ENCODE peak calls at places on chromosomes 5 and 9, in six cellular contexts. L is H9, V is IMR-90, K is H1, Q is trophoblast cell, R is mesenchymal stem cell. S is an unnamed sample.

GRCh38 chr9:75064307-75065025 is 23.5 kb downstream of the NMRK1 start:
- DNase-seq in L (no peak), V (peak; percentile 72), K (no peak), Q (no peak), R (no peak), S (no peak)

GRCh38 chr5:139696894-139697658 is 48.9 kb downstream of the CXXC5 start:
- DNase-seq in L (peak; percentile 85), V (peak; percentile 91), K (no peak), Q (no peak), R (peak; percentile 97), S (no peak)

GRCh38 chr5:40410939-40411635 is 268.6 kb upstream of the PTGER4 start:
- DNase-seq in L (no peak), V (peak; percentile 60), K (no peak), Q (peak; percentile 37), R (peak; percentile 70), S (no peak)

GRCh38 chr5:93995126-93995621 is 253.8 kb upstream of the POU5F2 start:
- DNase-seq in L (no peak), V (no peak), K (no peak), Q (no peak), R (peak; percentile 59), S (no peak)

GRCh38 chr9:130291474-130291873 is 25.9 kb downstream of the HMCN2 start:
- DNase-seq in L (no peak), V (no peak), K (no peak), Q (no peak), R (no peak), S (no peak)

GRCh38 chr9:126298319-126298801 is 28.3 kb upstream of the MVB12B start:
- DNase-seq in L (no peak), V (no peak), K (no peak), Q (no peak), R (no peak), S (no peak)

GRCh38 chr5:150503977-150504620 is 3.8 kb upstream of the NDST1 start:
- DNase-seq in L (no peak), V (no peak), K (no peak), Q (no peak), R (no peak), S (no peak)

GRCh38 chr5:1648806-1649205 is 125.0 kb upstream of the LPCAT1 start:
- DNase-seq in L (no peak), V (no peak), K (no peak), Q (no peak), R (no peak), S (no peak)

DNA sequence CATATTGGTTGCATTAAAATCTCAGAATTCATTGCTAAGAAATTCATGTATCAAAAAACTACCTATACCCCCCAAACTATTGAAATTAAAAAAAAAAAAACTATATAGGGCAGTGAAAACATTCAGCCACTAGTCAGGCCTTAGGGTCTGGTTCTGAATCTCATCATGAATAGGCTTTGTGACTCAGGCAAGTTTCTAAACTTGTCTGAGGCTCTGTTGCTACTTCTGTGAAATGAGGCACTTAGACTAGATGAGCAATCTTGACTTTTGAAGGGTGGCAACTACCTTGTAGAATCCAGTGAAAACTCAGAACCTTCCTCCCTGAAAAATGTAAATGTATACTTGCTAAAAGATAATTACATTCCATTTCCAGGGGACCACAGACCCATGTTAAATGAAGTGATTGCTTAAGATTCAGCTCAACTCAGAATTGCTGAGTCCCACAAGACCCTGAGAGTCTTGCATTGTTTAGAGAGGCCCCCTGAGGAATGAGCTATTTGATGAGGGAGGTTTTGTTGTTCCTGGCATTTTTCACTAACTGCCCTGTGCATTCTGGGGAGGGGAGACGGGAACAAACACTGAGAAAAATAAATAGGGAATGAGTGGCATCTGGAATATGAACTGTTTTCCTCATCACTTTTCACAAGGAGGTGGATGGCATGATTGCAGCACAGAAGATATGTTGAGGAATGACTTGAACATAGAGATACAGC is 29.5 kb downstream of the RAI14 start:
- DNase-seq in L (no peak), V (peak; percentile 79), K (no peak), Q (peak; percentile 44), R (peak; percentile 87), S (peak; percentile 64)
- H3K4me2 ChIP-seq in L (peak overlapping the region; percentile 44), V (peak overlapping the region; percentile 63), K (peak overlapping the region; percentile 54), Q (no peak overlapping the region), R (no peak overlapping the region), S (peak overlapping the region; percentile 41)

DNA sequence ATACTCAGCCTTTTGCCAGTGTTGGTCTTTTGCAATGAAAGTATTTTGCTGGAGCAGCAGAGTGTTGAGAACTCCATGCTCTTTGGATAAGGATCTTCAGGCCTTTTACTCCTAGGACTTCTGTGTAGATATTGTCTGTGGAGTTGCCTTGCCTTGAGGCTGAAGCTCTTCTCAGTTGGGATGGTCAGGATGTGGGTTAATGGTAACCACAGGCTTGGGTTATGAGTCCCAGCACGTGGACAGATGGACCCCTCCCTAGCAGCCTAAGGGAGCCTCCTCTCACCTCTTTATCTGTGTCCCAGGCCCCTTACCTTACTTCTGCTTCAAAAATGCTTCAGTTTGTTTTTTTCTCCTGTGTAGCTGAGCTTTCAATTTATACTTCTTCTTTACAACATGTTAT is 109.9 kb downstream of the MEGF10 start:
- DNase-seq in L (no peak), V (no peak), K (no peak), Q (no peak), R (no peak), S (no peak)
- H4K91ac ChIP-seq in L (no peak overlapping the region), V (no peak overlapping the region), K (no peak overlapping the region), Q (no peak overlapping the region), R (no peak overlapping the region), S (no peak overlapping the region)

GRCh38 chr9:5566054-5566618 is 55.8 kb downstream of the PDCD1LG2 start:
- DNase-seq in L (no peak), V (no peak), K (no peak), Q (no peak), R (no peak), S (no peak)
- H3K14ac ChIP-seq in L (no peak overlapping the region), V (no peak overlapping the region), K (no peak overlapping the region), Q (no peak overlapping the region), R (no peak overlapping the region), S (no peak overlapping the region)

GRCh38 chr5:78514427-78515345 is 133.9 kb downstream of the LHFPL2 start:
- DNase-seq in L (no peak), V (peak; percentile 49), K (no peak), Q (no peak), R (no peak), S (no peak)
- H3K4me2 ChIP-seq in L (no peak overlapping the region), V (no peak overlapping the region), K (no peak overlapping the region), Q (no peak overlapping the region), R (no peak overlapping the region), S (no peak overlapping the region)

GRCh38 chr5:141441571-141442170 is 11.4 kb downstream of the PCDHGA12 start:
- DNase-seq in L (no peak), V (no peak), K (no peak), Q (no peak), R (no peak), S (no peak)
- H4K91ac ChIP-seq in L (no peak overlapping the region), V (no peak overlapping the region), K (no peak overlapping the region), Q (no peak overlapping the region), R (no peak overlapping the region), S (no peak overlapping the region)

GRCh38 chr9:86250123-86250522 is 9.3 kb downstream of the C9orf153 start:
- DNase-seq in L (no peak), V (no peak), K (no peak), Q (no peak), R (no peak), S (no peak)
- H3K14ac ChIP-seq in L (no peak overlapping the region), V (no peak overlapping the region), K (no peak overlapping the region), Q (no peak overlapping the region), R (no peak overlapping the region), S (no peak overlapping the region)

DNA sequence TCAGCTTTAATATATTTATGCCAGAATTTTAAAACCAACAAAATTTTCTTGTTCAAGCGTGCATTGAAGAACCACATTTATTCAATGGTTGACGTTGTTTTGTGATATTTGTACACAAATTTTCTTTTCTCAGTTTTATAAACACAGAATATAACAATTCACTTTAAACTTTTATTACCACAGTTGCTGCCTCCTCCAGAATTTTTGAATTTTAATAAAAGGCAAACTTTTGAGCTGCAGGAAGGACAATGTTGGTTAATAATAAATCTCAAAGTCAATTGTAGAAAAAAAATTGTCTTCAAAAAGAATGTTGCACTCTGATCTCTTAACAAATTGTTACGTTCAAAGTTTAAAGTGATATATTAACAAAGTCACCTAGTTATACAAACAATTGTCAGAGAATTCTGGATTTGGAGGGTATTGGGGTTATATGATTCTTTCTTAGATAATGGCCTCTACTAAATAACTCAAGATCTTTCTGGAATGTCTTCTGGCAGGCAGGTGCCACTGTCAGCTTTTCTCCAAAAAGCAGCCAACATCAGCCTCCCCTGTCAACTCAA is 60.5 kb downstream of the BAAT start:
- DNase-seq in L (no peak), V (no peak), K (no peak), Q (no peak), R (no peak), S (no peak)
- H3K4me2 ChIP-seq in L (no peak overlapping the region), V (no peak overlapping the region), K (no peak overlapping the region), Q (no peak overlapping the region), R (no peak overlapping the region), S (no peak overlapping the region)

GRCh38 chr9:136093995-136094881 is 851 bp downstream of the NACC2 start:
- DNase-seq in L (no peak), V (peak; percentile 31), K (no peak), Q (peak; percentile 52), R (peak; percentile 81), S (peak; percentile 29)

GRCh38 chr9:136091582-136092352 is 3.3 kb downstream of the NACC2 start:
- DNase-seq in L (no peak), V (peak; percentile 20), K (no peak), Q (peak; percentile 18), R (no peak), S (no peak)

GRCh38 chr9:136093331-136093986 is 1.6 kb downstream of the NACC2 start:
- DNase-seq in L (no peak), V (no peak), K (no peak), Q (no peak), R (peak; percentile 61), S (no peak)

GRCh38 chr9:136092353-136092650 is 2.8 kb downstream of the NACC2 start:
- DNase-seq in L (no peak), V (no peak), K (no peak), Q (no peak), R (no peak), S (no peak)

GRCh38 chr9:136092741-136093140 is 2.3 kb downstream of the NACC2 start:
- DNase-seq in L (no peak), V (no peak), K (no peak), Q (no peak), R (no peak), S (no peak)
- H4K91ac ChIP-seq in L (no peak overlapping the region), V (no peak overlapping the region), K (no peak overlapping the region), Q (no peak overlapping the region), R (peak overlapping the region; percentile 1), S (no peak overlapping the region)

S was measured in neuronal stem cell.